ENCODE peak calls at places on chromosome 9, in nine cellular contexts. V is body of pancreas, F is fibroblast of lung, T is spleen, Z is hepatocyte, W is heart right ventricle, N is stomach, X is K562, M is A673. O is an unnamed sample. For H3K36me3 and H3K4me1, the result is how much of the 10 kb centered on the place peaks cover.

GRCh38 chr9:94770344-94770743 is 43.8 kb downstream of the AOPEP start:
- DNase-seq in W (no peak), Z (no peak), V (peak), T (no peak), N (no peak), M (no peak), X (no peak), F (no peak), O (no peak)

GRCh38 chr9:36050472-36050871 is 13.8 kb downstream of the RECK start:
- DNase-seq in X (no peak), W (no peak), F (no peak), Z (no peak), M (no peak), V (no peak), N (no peak), T (no peak), O (no peak)

GRCh38 chr9:98811051-98811650 is 3.7 kb downstream of the GALNT12 start:
- DNase-seq in W (no peak), M (no peak), Z (no peak), T (no peak), N (no peak), F (peak), V (no peak), X (no peak), O (no peak)

GRCh38 chr9:120531683-120532300 is 48.2 kb downstream of the CDK5RAP2 start:
- DNase-seq in W (no peak), Z (peak), V (peak), N (no peak), F (peak), T (no peak), M (peak), X (peak), O (peak)

GRCh38 chr9:10242255-10242654 is 370.5 kb downstream of the PTPRD start:
- DNase-seq in W (no peak), M (no peak), Z (no peak), V (no peak), N (no peak), X (no peak), F (no peak), T (no peak), O (no peak)

GRCh38 chr9:122133263-122133983 is 26.2 kb downstream of the NDUFA8 start:
- DNase-seq in X (no peak), F (no peak), M (no peak), Z (no peak), W (peak), N (no peak), V (peak), T (no peak), O (no peak)

GRCh38 chr9:89444212-89444611 is 53.7 kb downstream of the SEMA4D start:
- DNase-seq in T (peak), Z (no peak), V (no peak), M (no peak), N (no peak), X (no peak), F (no peak), W (no peak), O (no peak)

GRCh38 chr9:137193771-137194170 is 5.3 kb downstream of the SSNA1 start:
- DNase-seq in X (no peak), N (no peak), Z (no peak), W (no peak), F (no peak), M (no peak), V (peak), T (no peak), O (no peak)

GRCh38 chr9:82147798-82148440 is 159.3 kb downstream of the SPATA31D1 start:
- DNase-seq in N (no peak), M (no peak), X (no peak), Z (no peak), V (no peak), T (no peak), W (no peak), F (no peak), O (no peak)

DNA sequence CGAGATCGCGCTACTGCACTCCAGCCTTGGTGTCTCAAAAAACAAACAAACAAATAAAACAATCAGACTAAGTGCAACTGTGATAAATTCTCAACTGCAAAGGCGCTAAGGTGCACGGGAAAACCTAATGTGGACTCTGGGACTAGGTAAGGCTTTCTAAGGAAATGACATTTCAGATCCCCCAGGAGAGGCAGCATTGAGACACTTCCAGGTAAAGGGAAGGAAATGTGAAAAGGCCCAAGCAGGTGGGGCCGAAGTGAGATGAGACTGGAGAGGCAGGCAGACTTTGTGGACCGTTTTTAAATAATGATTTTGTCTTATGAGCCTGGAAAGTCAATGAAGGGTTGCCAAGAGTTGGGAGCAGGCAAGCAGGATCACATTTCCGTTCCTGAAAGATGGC is 1.9 kb upstream of the APBA1 start:
- DNase-seq in F (no peak), W (no peak), X (no peak), T (no peak), M (no peak), Z (no peak), V (no peak), N (no peak), O (no peak)
- TF ChIP-seq CTCF in F (no peak), W (no peak), X (no peak), T (no peak), M (no peak), Z (peak), V (no peak), N (no peak), O (peak)

DNA sequence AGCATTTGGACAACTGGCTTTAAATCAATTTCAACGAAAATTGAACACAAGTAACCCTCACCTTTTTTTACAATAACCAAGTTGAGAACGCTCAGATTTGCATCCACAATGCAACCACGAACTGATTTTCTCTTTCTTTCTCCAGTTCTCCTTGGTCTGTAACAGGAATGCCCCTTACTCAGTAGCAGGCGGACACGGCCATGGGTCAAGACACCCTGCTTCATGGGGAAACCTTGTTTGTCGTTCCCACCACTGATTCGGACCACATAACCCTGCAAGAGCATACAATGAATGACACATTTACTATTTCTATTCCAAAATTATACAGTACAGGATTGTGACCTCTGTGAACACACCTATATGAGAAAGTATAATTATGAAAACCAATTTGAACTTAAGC is 1.4 kb downstream of the RPS6 start:
- DNase-seq in V (no peak), W (no peak), T (no peak), N (no peak), F (no peak), M (no peak), Z (no peak), X (no peak), O (peak)
- H3K36me3 ChIP-seq in V (under half), W (half or more), T (half or more), N (half or more), F (under half), M (half or more), Z (under half), X (half or more), O (half or more)

GRCh38 chr9:100092066-100092465 is 6.7 kb downstream of the ERP44 start:
- DNase-seq in M (no peak), V (no peak), X (no peak), T (no peak), W (no peak), N (no peak), Z (no peak), F (no peak), O (no peak)
- H3K4me1 ChIP-seq in M (under half), V (half or more), X (under half), T (half or more), W (under half), N (half or more), Z (under half), F (under half), O (under half)

GRCh38 chr9:133591116-133591910 is 17.9 kb downstream of the FAM163B start:
- DNase-seq in V (no peak), W (no peak), T (no peak), M (no peak), N (no peak), F (no peak), X (no peak), Z (no peak), O (no peak)

GRCh38 chr9:133587466-133587865 is 21.7 kb downstream of the FAM163B start:
- DNase-seq in M (no peak), W (no peak), F (no peak), T (no peak), Z (no peak), N (no peak), X (no peak), V (no peak), O (no peak)

GRCh38 chr9:133590231-133590855 is 18.8 kb downstream of the FAM163B start:
- DNase-seq in V (no peak), Z (no peak), X (no peak), W (no peak), F (no peak), N (no peak), T (no peak), M (no peak), O (no peak)

GRCh38 chr9:133591985-133592384 is 17.2 kb downstream of the FAM163B start:
- DNase-seq in V (no peak), F (no peak), M (no peak), W (no peak), N (no peak), Z (no peak), T (no peak), X (no peak), O (no peak)

GRCh38 chr9:133589454-133590227 is 19.5 kb downstream of the FAM163B start:
- DNase-seq in M (no peak), X (peak), N (no peak), W (no peak), V (no peak), Z (no peak), T (no peak), F (no peak), O (no peak)
- TF ChIP-seq CTCF in M (peak), X (peak), N (no peak), W (peak), V (no peak), Z (peak), T (peak), F (no peak), O (peak)

DNA sequence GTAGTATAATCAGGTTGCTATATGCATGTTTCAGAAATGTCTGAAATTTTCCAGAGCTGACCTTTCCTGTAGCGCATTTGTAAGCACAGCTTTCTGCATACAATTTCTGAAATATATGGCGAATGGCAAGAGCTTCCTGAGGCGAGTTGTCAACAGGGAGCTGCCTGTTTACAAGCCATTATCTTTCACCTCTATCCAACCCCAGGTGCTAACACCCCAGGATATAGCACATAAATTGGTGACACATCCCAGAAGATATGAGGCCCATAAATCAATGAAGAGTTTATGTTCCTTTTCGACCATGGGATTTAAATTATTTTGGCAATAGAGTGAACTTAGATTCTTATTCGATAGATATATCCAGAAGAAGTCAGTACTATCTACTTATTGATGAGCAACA is 379.8 kb downstream of the KDM4C start:
- DNase-seq in F (no peak), X (no peak), M (no peak), V (no peak), T (no peak), N (no peak), W (no peak), Z (no peak), O (no peak)
- H3K36me3 ChIP-seq in F (under half), X (under half), M (under half), V (under half), T (under half), N (under half), W (under half), Z (under half), O (under half)

GRCh38 chr9:134336174-134336705 is 10.0 kb downstream of the RXRA start:
- DNase-seq in T (no peak), V (no peak), W (no peak), N (no peak), X (no peak), F (no peak), M (no peak), Z (no peak), O (no peak)

GRCh38 chr9:134339183-134339806 is 13.0 kb downstream of the RXRA start:
- DNase-seq in T (no peak), N (peak), F (no peak), Z (no peak), W (no peak), X (no peak), M (no peak), V (peak), O (no peak)

GRCh38 chr9:134338394-134339182 is 12.3 kb downstream of the RXRA start:
- DNase-seq in Z (no peak), X (peak), F (no peak), T (no peak), V (peak), N (peak), W (no peak), M (no peak), O (no peak)

GRCh38 chr9:134336924-134337323 is 10.7 kb downstream of the RXRA start:
- DNase-seq in M (no peak), T (no peak), X (no peak), Z (no peak), F (no peak), N (no peak), V (no peak), W (no peak), O (no peak)

DNA sequence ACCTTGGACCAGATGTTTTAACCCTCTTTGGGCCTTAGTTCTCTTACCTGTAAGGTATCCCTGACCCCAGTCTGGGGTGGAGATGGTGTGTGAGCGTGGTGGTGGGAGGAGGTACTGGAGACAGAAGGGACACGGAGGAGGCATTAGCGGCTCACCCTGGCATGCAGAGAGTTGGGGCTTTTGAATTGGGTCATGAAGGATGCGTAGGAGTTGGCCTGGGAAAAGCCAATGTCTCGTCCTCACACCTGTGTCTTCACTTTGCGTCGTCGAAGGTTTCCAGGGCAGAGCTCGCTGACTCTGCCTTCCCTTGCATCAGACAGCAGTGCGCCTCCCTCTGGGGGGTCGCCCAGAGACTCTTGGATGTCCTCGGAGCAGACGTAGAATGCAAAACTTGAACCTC is 11.2 kb downstream of the RXRA start:
- DNase-seq in M (no peak), W (no peak), V (no peak), Z (no peak), T (no peak), F (no peak), N (no peak), X (no peak), O (no peak)
- H3K4me1 ChIP-seq in M (under half), W (half or more), V (half or more), Z (half or more), T (half or more), F (under half), N (half or more), X (half or more), O (under half)

DNA sequence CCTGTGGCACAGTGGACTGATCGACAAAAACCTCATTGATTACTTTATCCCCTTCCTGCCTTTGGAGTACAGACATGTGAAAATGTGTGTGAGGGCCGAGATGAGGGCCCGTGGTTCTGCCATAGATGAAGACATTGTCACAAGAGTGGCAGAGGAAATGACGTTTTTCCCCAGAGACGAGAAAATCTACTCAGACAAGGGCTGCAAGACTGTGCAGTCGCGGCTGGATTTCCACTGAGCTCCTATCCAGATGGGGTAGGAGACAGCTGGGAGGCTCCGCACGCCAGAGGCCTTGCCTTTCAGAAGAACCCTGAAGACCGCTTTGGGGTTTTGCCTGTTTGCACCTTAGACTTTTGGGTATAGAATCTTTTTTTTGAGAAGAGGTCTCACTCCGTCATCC is 6.4 kb downstream of the TOR1B start:
- DNase-seq in V (no peak), X (no peak), M (peak), F (no peak), Z (no peak), W (no peak), N (no peak), T (no peak), O (no peak)
- TF ChIP-seq CTCF in V (no peak), X (no peak), M (no peak), F (no peak), Z (no peak), W (no peak), N (no peak), T (no peak), O (no peak)

GRCh38 chr9:135898634-135899407 is 8.5 kb downstream of the CAMSAP1 start:
- DNase-seq in Z (no peak), F (peak), N (no peak), X (no peak), M (peak), W (no peak), V (no peak), T (peak), O (no peak)
- H3K36me3 ChIP-seq in Z (under half), F (under half), N (under half), X (under half), M (under half), W (under half), V (under half), T (under half), O (under half)

GRCh38 chr9:81070689-81071088 is 618.7 kb downstream of the TLE1 start:
- DNase-seq in W (no peak), F (no peak), X (no peak), M (no peak), T (no peak), V (no peak), Z (no peak), N (no peak), O (no peak)
- H3K4me1 ChIP-seq in W (under half), F (under half), X (under half), M (under half), T (under half), V (under half), Z (under half), N (under half), O (under half)